ENCODE peak calls at places on chromosomes 12 and 14, in seven cellular contexts. C is AG04450; X is PC-3; K is SK-N-MC; V is CD4-positive, alpha-beta T cell; W is heart left ventricle; M is stomach. U is an unnamed sample.

GRCh38 chr12:112961536-112961935 is 16.8 kb upstream of the OAS2 start:
- DNase-seq in V (no peak), W (no peak), K (no peak), M (no peak), X (no peak), C (no peak), U (no peak)

GRCh38 chr14:91796622-91797347 is 64.9 kb upstream of the CATSPERB start:
- DNase-seq in M (no peak), W (no peak), V (no peak), C (no peak), K (no peak), X (no peak), U (no peak)

GRCh38 chr14:69858801-69859200 is 20.4 kb upstream of the SMOC1 start:
- DNase-seq in M (no peak), K (no peak), V (no peak), W (no peak), X (no peak), C (no peak), U (no peak)

GRCh38 chr14:72625689-72626088 is 268.2 kb downstream of the DPF3 start:
- DNase-seq in K (no peak), X (no peak), M (no peak), W (no peak), C (no peak), V (no peak), U (no peak)

GRCh38 chr14:73365727-73366126 is 92.6 kb downstream of the NUMB start:
- DNase-seq in W (no peak), M (no peak), V (no peak), K (no peak), C (no peak), X (no peak), U (no peak)

GRCh38 chr12:57765003-57765697 is 1.7 kb downstream of the CYP27B1 start:
- DNase-seq in K (no peak), X (peak), V (peak), C (no peak), M (peak), W (peak), U (peak)

GRCh38 chr14:79318371-79318770 is 892.9 kb downstream of the DIO2 start:
- DNase-seq in M (no peak), X (no peak), V (no peak), C (no peak), K (no peak), W (no peak), U (no peak)

GRCh38 chr12:30968211-30968610 is 41.7 kb downstream of the TSPAN11 start:
- DNase-seq in V (no peak), W (peak), C (no peak), K (no peak), M (no peak), X (no peak), U (no peak)

GRCh38 chr12:6532051-6532926 is 2.0 kb upstream of the GAPDH start:
- DNase-seq in W (no peak), K (no peak), X (peak), V (peak), C (peak), M (peak), U (peak)

GRCh38 chr14:97931273-97931672 is 1134.1 kb downstream of the VRK1 start:
- DNase-seq in C (no peak), W (no peak), M (no peak), X (no peak), K (no peak), V (no peak), U (no peak)

GRCh38 chr14:90545966-90546751 is 149.3 kb downstream of the CALM1 start:
- DNase-seq in M (peak), V (no peak), K (no peak), X (no peak), W (peak), C (no peak), U (no peak)

GRCh38 chr14:104436047-104436531 is 143.5 kb upstream of the C14orf180 start:
- DNase-seq in M (peak), V (no peak), K (no peak), W (peak), C (no peak), X (no peak), U (no peak)

GRCh38 chr12:132402831-132403416 is 73.5 kb upstream of the GALNT9 start:
- DNase-seq in X (no peak), M (no peak), K (no peak), W (peak), C (no peak), V (no peak), U (no peak)

GRCh38 chr14:50677527-50678063 is 9.5 kb upstream of the SAV1 start:
- DNase-seq in X (peak), W (no peak), C (no peak), V (no peak), K (no peak), M (no peak), U (peak)

GRCh38 chr12:14257734-14258467 is 107.6 kb upstream of the ATF7IP start:
- DNase-seq in X (peak), W (no peak), V (peak), C (peak), M (peak), K (peak), U (peak)

GRCh38 chr14:74349757-74350156 is 1.5 kb downstream of the VRTN start:
- DNase-seq in V (no peak), C (no peak), W (no peak), K (no peak), M (peak), X (no peak), U (no peak)

GRCh38 chr12:47835831-47836155 is 16.1 kb upstream of the HDAC7 start:
- DNase-seq in M (no peak), W (no peak), V (no peak), K (no peak), C (no peak), X (peak), U (no peak)

GRCh38 chr14:61560323-61560722 is 135.0 kb upstream of the HIF1A start:
- DNase-seq in M (no peak), C (no peak), X (peak), V (no peak), K (no peak), W (no peak), U (no peak)

GRCh38 chr14:62706217-62706616 is 339.0 kb downstream of the KCNH5 start:
- DNase-seq in C (no peak), X (peak), W (no peak), M (no peak), K (no peak), V (no peak), U (no peak)

GRCh38 chr12:288687-289086 is 26.1 kb upstream of the SLC6A13 start:
- DNase-seq in X (no peak), V (no peak), W (no peak), C (no peak), K (no peak), M (peak), U (no peak)

DNA sequence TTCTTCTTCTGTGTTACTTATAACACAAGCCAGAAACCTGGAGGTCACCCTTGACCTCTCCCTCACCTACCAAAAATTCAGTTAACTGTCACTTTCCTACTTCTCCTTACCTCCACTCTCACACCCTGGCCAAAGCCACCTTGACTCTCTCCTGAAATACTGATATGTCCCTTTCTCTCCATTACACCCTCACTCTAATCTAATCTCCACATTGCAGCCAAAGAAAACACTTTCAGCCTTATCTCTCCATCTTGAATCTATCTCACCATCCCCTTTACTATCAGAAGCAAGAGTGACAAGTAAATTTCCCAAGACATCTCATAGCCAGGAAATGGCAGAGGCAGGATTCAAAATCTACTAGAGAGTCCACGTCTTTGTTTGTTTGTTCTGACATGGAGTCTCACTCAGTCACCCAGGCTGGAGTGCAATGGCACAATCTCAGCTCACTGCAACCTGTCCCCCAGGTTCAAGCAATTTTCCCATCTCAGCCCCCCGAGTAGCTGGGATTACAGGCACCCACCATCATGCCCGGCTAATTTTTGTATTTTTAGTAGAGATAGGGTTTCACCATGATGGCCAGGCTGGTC is 28.0 kb upstream of the USP15 start:
- DNase-seq in C (no peak), K (no peak), W (no peak), M (no peak), V (no peak), X (no peak), U (no peak)
- H3K27ac ChIP-seq in C (no peak), K (no peak), W (no peak), M (no peak), V (no peak), X (no peak), U (no peak)

GRCh38 chr14:102507891-102508312 is 1.7 kb downstream of the ANKRD9 start:
- DNase-seq in K (no peak), X (no peak), M (no peak), W (no peak), C (no peak), V (no peak), U (no peak)
- H3K27ac ChIP-seq in K (no peak), X (peak), M (peak), W (peak), C (no peak), V (no peak), U (peak)

DNA sequence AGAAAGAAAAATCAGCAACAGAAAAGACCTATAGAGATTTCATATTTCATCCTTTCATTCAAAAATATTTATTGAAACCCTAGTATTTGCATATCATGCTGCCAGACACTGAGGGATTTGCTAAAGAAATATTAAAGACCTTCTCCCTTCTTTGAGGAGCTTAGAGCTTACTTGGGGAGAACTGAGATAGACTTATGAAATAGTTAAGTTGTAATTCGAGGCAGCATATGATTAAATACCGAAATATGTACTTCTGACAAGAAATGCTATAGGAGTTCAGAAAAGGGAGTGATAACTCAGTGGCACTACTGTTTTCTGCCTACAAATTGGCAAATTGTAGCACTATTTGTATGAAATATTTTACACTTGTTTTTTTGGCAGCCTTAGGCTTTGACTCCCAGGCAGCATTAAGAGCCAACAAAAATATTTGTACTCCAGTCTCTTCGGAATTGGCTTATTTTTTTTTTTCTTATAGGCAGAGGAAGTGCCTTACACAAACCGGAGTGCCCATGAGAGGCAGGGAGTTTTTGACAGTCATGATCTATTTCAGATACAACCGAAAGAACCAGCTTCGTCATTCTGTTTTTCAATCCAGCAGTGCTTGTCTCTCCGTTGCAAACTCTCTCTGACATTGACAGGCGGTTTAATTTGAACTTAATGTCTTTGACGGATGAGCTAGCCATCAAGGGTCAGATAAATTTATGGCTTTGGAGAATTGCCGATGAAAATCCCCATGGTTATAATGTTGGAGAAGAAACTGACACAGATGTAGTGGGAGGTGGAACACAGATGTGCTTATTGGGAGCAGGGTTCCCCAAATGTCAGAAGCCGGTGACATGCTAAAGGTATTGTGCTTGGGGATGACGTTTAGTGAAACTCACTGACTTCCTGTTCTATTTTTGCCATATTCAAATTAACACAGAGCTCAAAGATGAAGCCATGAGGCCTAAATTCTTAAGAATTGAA is 59.4 kb downstream of the PLXNC1 start:
- DNase-seq in W (no peak), C (no peak), K (no peak), V (peak), M (no peak), X (peak), U (no peak)
- H3K27ac ChIP-seq in W (peak), C (no peak), K (no peak), V (peak), M (peak), X (no peak), U (no peak)

DNA sequence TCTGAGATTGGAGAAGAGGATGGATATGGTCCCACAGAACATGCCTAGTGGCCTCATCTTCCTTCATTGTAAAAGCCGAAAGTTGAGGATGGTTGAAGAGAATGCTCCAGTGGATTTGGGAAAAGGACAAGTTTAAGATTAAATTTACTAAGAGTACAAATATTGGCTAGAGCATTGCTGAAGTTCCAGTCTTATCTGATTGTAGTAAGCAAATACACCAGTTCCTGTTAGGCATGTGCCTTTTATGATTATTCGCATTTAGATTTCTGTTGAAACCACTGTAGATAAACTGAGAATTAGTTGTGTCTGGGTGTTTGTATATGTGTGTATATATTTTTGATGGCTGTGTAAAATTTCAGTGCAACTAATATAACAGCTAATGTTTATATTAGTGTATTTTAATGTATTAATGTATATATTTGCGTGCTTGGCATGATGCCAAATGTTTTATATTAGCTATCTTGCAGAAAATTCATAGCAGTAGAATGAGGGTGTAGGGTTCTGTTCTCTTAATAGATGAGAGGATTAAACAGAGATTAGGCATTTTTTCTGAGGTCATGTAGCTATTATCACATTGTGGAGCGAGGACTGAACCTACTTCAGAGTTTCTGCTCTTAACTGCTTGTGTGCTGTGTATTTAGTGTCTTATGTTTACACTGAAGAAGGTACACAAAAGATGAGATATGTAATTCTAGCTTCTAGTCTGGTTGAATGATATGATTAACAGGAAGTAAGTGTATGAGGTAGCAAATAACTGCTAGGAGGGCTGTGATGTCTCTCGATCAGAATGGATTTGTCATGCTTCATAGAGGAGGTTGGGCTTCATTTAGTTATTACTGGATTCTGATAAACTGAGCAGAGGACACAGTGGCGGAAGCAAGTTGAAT is 21.2 kb downstream of the FKBP3 start:
- DNase-seq in V (no peak), C (no peak), M (no peak), X (peak), W (no peak), K (no peak), U (no peak)
- H3K27ac ChIP-seq in V (no peak), C (no peak), M (no peak), X (peak), W (no peak), K (peak), U (no peak)

GRCh38 chr14:33941727-33942126 is 9.1 kb downstream of the EGLN3 start:
- DNase-seq in W (no peak), X (no peak), V (no peak), K (no peak), C (no peak), M (no peak), U (no peak)

GRCh38 chr14:33943081-33943480 is 7.8 kb downstream of the EGLN3 start:
- DNase-seq in W (no peak), X (no peak), C (no peak), V (no peak), M (peak), K (no peak), U (no peak)

GRCh38 chr14:33938131-33938949 is 12.5 kb downstream of the EGLN3 start:
- DNase-seq in X (peak), W (peak), C (no peak), V (no peak), M (peak), K (no peak), U (no peak)

GRCh38 chr14:33943484-33943883 is 7.4 kb downstream of the EGLN3 start:
- DNase-seq in C (no peak), V (no peak), K (no peak), M (peak), X (no peak), W (no peak), U (no peak)

GRCh38 chr14:33940561-33941011 is 10.3 kb downstream of the EGLN3 start:
- DNase-seq in M (no peak), V (no peak), K (no peak), X (no peak), C (no peak), W (no peak), U (no peak)
- H3K27ac ChIP-seq in M (no peak), V (no peak), K (no peak), X (no peak), C (no peak), W (peak), U (no peak)

GRCh38 chr12:69720748-69721147 is 17.9 kb upstream of the RAB3IP start:
- DNase-seq in M (no peak), W (no peak), V (no peak), X (no peak), K (no peak), C (no peak), U (no peak)
- H3K27ac ChIP-seq in M (no peak), W (no peak), V (no peak), X (no peak), K (no peak), C (no peak), U (no peak)

GRCh38 chr12:54879132-54879531 is 24.8 kb downstream of the MUCL1 start:
- DNase-seq in X (no peak), K (peak), W (no peak), V (no peak), C (no peak), M (no peak), U (no peak)
- H3K27ac ChIP-seq in X (no peak), K (peak), W (no peak), V (no peak), C (no peak), M (no peak), U (no peak)

DNA sequence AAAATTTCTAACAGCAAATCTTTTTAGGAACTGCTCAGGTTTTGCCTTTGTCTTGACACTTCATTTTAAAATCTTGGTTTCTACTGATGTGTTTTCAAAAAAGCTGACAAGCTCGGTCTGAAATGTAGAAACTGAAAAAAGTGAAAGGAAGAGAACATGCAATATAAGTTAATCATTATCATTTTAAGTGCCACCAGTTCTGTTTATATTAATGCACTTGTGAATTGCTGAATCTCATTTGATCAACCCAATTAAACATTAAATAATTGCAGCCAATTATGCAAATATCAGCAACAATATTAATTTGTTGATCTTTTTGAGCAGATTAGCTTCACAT is 133.8 kb downstream of the BCAT1 start:
- DNase-seq in C (no peak), K (no peak), X (no peak), V (no peak), W (no peak), M (no peak), U (no peak)
- H3K27ac ChIP-seq in C (no peak), K (no peak), X (no peak), V (no peak), W (no peak), M (no peak), U (no peak)

U was measured in RWPE1.